ENCODE peak calls at places on chromosomes 5 and 9, in ten cellular contexts. E is stimulated activated CD4-positive, alpha-beta T cell treated with anti-CD3 and anti-CD28 coated beads, Interleukin-4, amount 100 ng/mL, for 4 hours; L is NCI-H1694 treated with DMSO at 0.1 percent for 48 hours; P is dorsolateral prefrontal cortex; Y is uterus; N is Caki2; H is NAMALWA; R is T follicular helper cell; I is adrenal gland; T is activated naive CD8-positive, alpha-beta T cell treated with anti-CD3 and anti-CD28 coated beads, Interleukin-2, amount 50 U/mL, for 24 hours. F is an unnamed sample.

GRCh38 chr5:180862645-180863044 is 1.6 kb upstream of the ZFP62 start:
- DNase-seq in Y (no peak), E (no peak), H (no peak), L (no peak), P (no peak), N (no peak), R (no peak), T (no peak), I (no peak), F (no peak)

GRCh38 chr9:132768932-132769894 is 98.9 kb downstream of the GTF3C4 start:
- DNase-seq in L (peak; percentile 59), R (peak; percentile 50), H (peak; percentile 89), I (peak; percentile 64), P (peak; percentile 12), T (peak; percentile 74), E (peak; percentile 58), Y (peak; percentile 38), N (peak; percentile 63), F (no peak)

GRCh38 chr9:92631452-92632211 is 38.3 kb downstream of the IPPK start:
- DNase-seq in E (no peak), N (no peak), I (no peak), H (no peak), R (no peak), T (peak; percentile 43), P (no peak), L (no peak), Y (peak; percentile 17), F (no peak)

GRCh38 chr9:101119206-101119819 is 90.8 kb downstream of the PLPPR1 start:
- DNase-seq in T (peak; percentile 29), P (peak; percentile 71), E (no peak), L (peak; percentile 51), I (peak; percentile 49), N (peak; percentile 18), H (peak; percentile 51), Y (no peak), R (no peak), F (peak; percentile 22)

GRCh38 chr9:551986-552930 is 289.2 kb upstream of the DMRT1 start:
- DNase-seq in R (no peak), P (no peak), T (no peak), L (no peak), Y (no peak), I (no peak), N (no peak), H (no peak), E (no peak), F (no peak)

GRCh38 chr5:123874600-123875201 is 362.7 kb downstream of the CSNK1G3 start:
- DNase-seq in L (no peak), I (no peak), N (no peak), P (peak; percentile 61), Y (no peak), H (no peak), E (no peak), T (no peak), R (no peak), F (peak; percentile 33)

GRCh38 chr5:98050583-98050982 is 722.9 kb upstream of the RGMB start:
- DNase-seq in Y (no peak), N (no peak), H (no peak), T (no peak), E (no peak), I (no peak), L (no peak), R (no peak), P (no peak), F (no peak)

GRCh38 chr9:16501726-16502125 is 368.7 kb downstream of the BNC2 start:
- DNase-seq in R (no peak), L (no peak), P (no peak), N (no peak), T (no peak), E (no peak), Y (no peak), H (no peak), I (no peak), F (no peak)

GRCh38 chr9:90966475-90967150 is 165.0 kb downstream of the SYK start:
- DNase-seq in T (peak; percentile 43), Y (no peak), N (no peak), L (no peak), P (no peak), R (no peak), I (no peak), E (peak; percentile 29), H (no peak), F (no peak)

GRCh38 chr9:93684806-93685553 is 108.6 kb downstream of the PHF2 start:
- DNase-seq in P (no peak), T (no peak), R (no peak), Y (no peak), N (no peak), L (no peak), I (peak; percentile 3), H (no peak), E (no peak), F (no peak)

GRCh38 chr9:8706998-8707397 is 907.4 kb upstream of the DMAC1 start:
- DNase-seq in Y (no peak), E (no peak), I (no peak), H (no peak), L (no peak), N (no peak), R (no peak), P (no peak), T (no peak), F (no peak)

GRCh38 chr9:74133921-74134320 is 363.2 kb upstream of the RORB start:
- DNase-seq in T (no peak), Y (no peak), P (no peak), N (no peak), R (no peak), H (no peak), E (no peak), I (no peak), L (no peak), F (no peak)

GRCh38 chr9:129312731-129313130 is 134.7 kb upstream of the IER5L start:
- DNase-seq in P (no peak), H (no peak), T (no peak), N (no peak), I (no peak), Y (no peak), L (no peak), R (no peak), E (no peak), F (no peak)

GRCh38 chr5:181218795-181219124 is 4.3 kb upstream of the TRIM41 start:
- DNase-seq in N (no peak), R (no peak), L (no peak), E (no peak), Y (no peak), T (no peak), H (no peak), P (no peak), I (no peak), F (no peak)

GRCh38 chr5:111901303-111901702 is 144.3 kb upstream of the NREP start:
- DNase-seq in N (no peak), T (no peak), I (no peak), E (no peak), L (no peak), R (no peak), P (no peak), H (peak; percentile 30), Y (no peak), F (no peak)

GRCh38 chr5:126675338-126675737 is 74.6 kb downstream of the PHAX start:
- DNase-seq in E (no peak), I (no peak), P (no peak), T (no peak), L (no peak), R (no peak), N (no peak), Y (no peak), H (no peak), F (no peak)

GRCh38 chr9:115604831-115605483 is 487.0 kb upstream of the TNC start:
- DNase-seq in I (no peak), N (no peak), P (no peak), T (no peak), Y (no peak), R (no peak), L (no peak), E (no peak), H (no peak), F (no peak)

GRCh38 chr5:68315679-68316271 is 100.2 kb downstream of the PIK3R1 start:
- DNase-seq in Y (no peak), H (no peak), R (no peak), P (no peak), T (peak; percentile 52), L (no peak), I (no peak), N (peak; percentile 34), E (peak; percentile 24), F (no peak)

GRCh38 chr5:60604771-60605170 is 95.2 kb downstream of the DEPDC1B start:
- DNase-seq in P (no peak), T (no peak), E (no peak), L (no peak), I (no peak), Y (no peak), H (no peak), R (no peak), N (no peak), F (no peak)

GRCh38 chr9:72952914-72953313 is at the start of gene ALDH1A1:
- DNase-seq in T (no peak), E (no peak), H (peak; percentile 35), L (no peak), P (no peak), R (no peak), I (peak; percentile 20), N (peak; percentile 76), Y (peak; percentile 25), F (no peak)

GRCh38 chr5:175235251-175235963 is 208.6 kb downstream of the DRD1 start:
- DNase-seq in H (no peak), Y (no peak), I (no peak), E (no peak), L (peak; percentile 95), R (no peak), P (peak; percentile 46), T (no peak), N (no peak), F (peak; percentile 57)

GRCh38 chr9:99393993-99394392 is 171.9 kb downstream of the SEC61B start:
- DNase-seq in P (no peak), T (no peak), I (no peak), L (no peak), E (no peak), N (no peak), Y (no peak), H (no peak), R (no peak), F (no peak)

GRCh38 chr5:113503146-113503545 is 10.3 kb upstream of the YTHDC2 start:
- DNase-seq in R (no peak), L (no peak), E (no peak), I (no peak), Y (no peak), P (no peak), N (no peak), T (no peak), H (no peak), F (no peak)

GRCh38 chr5:79495311-79495710 is 18.6 kb downstream of the HOMER1 start:
- DNase-seq in E (no peak), H (no peak), T (no peak), L (no peak), P (no peak), R (no peak), N (peak; percentile 35), I (no peak), Y (no peak), F (no peak)

GRCh38 chr5:43560128-43560527 is 3.3 kb upstream of the PAIP1 start:
- DNase-seq in P (no peak), E (no peak), H (no peak), I (no peak), R (no peak), T (no peak), N (peak; percentile 68), L (no peak), Y (no peak), F (no peak)

GRCh38 chr9:34633851-34634550 is 3.6 kb downstream of the SIGMAR1 start:
- DNase-seq in P (peak; percentile 73), N (peak; percentile 38), Y (peak; percentile 52), R (peak; percentile 64), I (peak; percentile 68), L (peak; percentile 62), E (peak; percentile 71), T (peak; percentile 76), H (peak; percentile 83), F (peak; percentile 51)

GRCh38 chr9:5799314-5799713 is 33.6 kb downstream of the ERMP1 start:
- DNase-seq in L (peak; percentile 58), T (no peak), Y (no peak), P (peak; percentile 57), N (peak; percentile 58), H (peak; percentile 39), I (peak; percentile 48), E (no peak), R (no peak), F (peak; percentile 1)

GRCh38 chr5:96067251-96067650 is 105.6 kb upstream of the ELL2 start:
- DNase-seq in T (no peak), R (no peak), I (no peak), N (no peak), E (no peak), P (no peak), L (no peak), H (no peak), Y (no peak), F (no peak)

F was measured in occipital lobe.